ENCODE peak calls at places on chromosomes 1 and 21, in eight cellular contexts. One of them, this sample, is unnamed.
A peak's percentile ranks its signal among the peaks of the same experiment; 100 is the strongest.

GRCh38 chr1:81832573-81832972 is 31.8 kb downstream of the ADGRL2 start:
- DNase-seq in lower leg skin: no peak
- DNase-seq in left ventricle myocardium inferior: no peak
- DNase-seq in RWPE1: no peak
- DNase-seq in fibroblast of the aortic adventitia: peak; percentile 91
- DNase-seq in GM10248: no peak
- DNase-seq in AG10803: peak; percentile 46
- DNase-seq in cardiac muscle cell: peak; percentile 81
- DNase-seq in this sample: no peak

GRCh38 chr1:39395357-39395831 is 96.0 kb upstream of the BMP8A start:
- DNase-seq in AG10803: peak; percentile 84
- DNase-seq in fibroblast of the aortic adventitia: peak; percentile 80
- DNase-seq in cardiac muscle cell: peak; percentile 78
- DNase-seq in lower leg skin: no peak
- DNase-seq in GM10248: no peak
- DNase-seq in left ventricle myocardium inferior: no peak
- DNase-seq in RWPE1: peak; percentile 65
- DNase-seq in this sample: no peak

GRCh38 chr21:10639123-10639522 is 117.7 kb downstream of the TPTE start:
- DNase-seq in fibroblast of the aortic adventitia: no peak
- DNase-seq in lower leg skin: no peak
- DNase-seq in cardiac muscle cell: no peak
- DNase-seq in AG10803: no peak
- DNase-seq in left ventricle myocardium inferior: no peak
- DNase-seq in GM10248: no peak
- DNase-seq in RWPE1: no peak
- DNase-seq in this sample: no peak

GRCh38 chr1:179153217-179153616 is 71.3 kb downstream of the TOR3A start:
- DNase-seq in RWPE1: no peak
- DNase-seq in left ventricle myocardium inferior: no peak
- DNase-seq in fibroblast of the aortic adventitia: peak; percentile 61
- DNase-seq in lower leg skin: no peak
- DNase-seq in GM10248: no peak
- DNase-seq in cardiac muscle cell: no peak
- DNase-seq in AG10803: peak; percentile 47
- DNase-seq in this sample: peak; percentile 39

GRCh38 chr1:90716552-90717355 is at the start of gene BARHL2:
- DNase-seq in cardiac muscle cell: no peak
- DNase-seq in RWPE1: no peak
- DNase-seq in GM10248: no peak
- DNase-seq in lower leg skin: no peak
- DNase-seq in AG10803: no peak
- DNase-seq in left ventricle myocardium inferior: no peak
- DNase-seq in fibroblast of the aortic adventitia: no peak
- DNase-seq in this sample: no peak

GRCh38 chr21:29332461-29333354 is 34.0 kb downstream of the BACH1 start:
- DNase-seq in cardiac muscle cell: peak; percentile 57
- DNase-seq in lower leg skin: no peak
- DNase-seq in left ventricle myocardium inferior: no peak
- DNase-seq in RWPE1: no peak
- DNase-seq in AG10803: peak; percentile 30
- DNase-seq in fibroblast of the aortic adventitia: peak; percentile 41
- DNase-seq in GM10248: no peak
- DNase-seq in this sample: peak; percentile 64

GRCh38 chr1:184878602-184879001 is 95.7 kb downstream of the NIBAN1 start:
- DNase-seq in left ventricle myocardium inferior: no peak
- DNase-seq in fibroblast of the aortic adventitia: no peak
- DNase-seq in lower leg skin: no peak
- DNase-seq in GM10248: no peak
- DNase-seq in cardiac muscle cell: no peak
- DNase-seq in RWPE1: no peak
- DNase-seq in AG10803: no peak
- DNase-seq in this sample: no peak

GRCh38 chr21:35525443-35525842 is 476.3 kb upstream of the RUNX1 start:
- DNase-seq in RWPE1: peak; percentile 11
- DNase-seq in fibroblast of the aortic adventitia: peak; percentile 9
- DNase-seq in left ventricle myocardium inferior: no peak
- DNase-seq in lower leg skin: no peak
- DNase-seq in AG10803: no peak
- DNase-seq in cardiac muscle cell: no peak
- DNase-seq in GM10248: no peak
- DNase-seq in this sample: no peak

GRCh38 chr1:68994096-68994495 is 497.2 kb upstream of the DEPDC1 start:
- DNase-seq in left ventricle myocardium inferior: no peak
- DNase-seq in GM10248: no peak
- DNase-seq in fibroblast of the aortic adventitia: no peak
- DNase-seq in AG10803: no peak
- DNase-seq in cardiac muscle cell: no peak
- DNase-seq in lower leg skin: no peak
- DNase-seq in RWPE1: no peak
- DNase-seq in this sample: no peak

GRCh38 chr21:41605178-41605933 is 97.4 kb upstream of the TMPRSS2 start:
- DNase-seq in RWPE1: no peak
- DNase-seq in fibroblast of the aortic adventitia: no peak
- DNase-seq in cardiac muscle cell: no peak
- DNase-seq in lower leg skin: no peak
- DNase-seq in AG10803: no peak
- DNase-seq in GM10248: no peak
- DNase-seq in left ventricle myocardium inferior: no peak
- DNase-seq in this sample: no peak

GRCh38 chr1:25813734-25814471 is 5.9 kb upstream of the MTFR1L start:
- DNase-seq in fibroblast of the aortic adventitia: no peak
- DNase-seq in RWPE1: no peak
- DNase-seq in cardiac muscle cell: no peak
- DNase-seq in GM10248: no peak
- DNase-seq in left ventricle myocardium inferior: no peak
- DNase-seq in lower leg skin: no peak
- DNase-seq in AG10803: no peak
- DNase-seq in this sample: peak; percentile 11
- TF ChIP-seq CTCF in fibroblast of the aortic adventitia: no peak
- TF ChIP-seq CTCF in RWPE1: no peak
- TF ChIP-seq CTCF in cardiac muscle cell: no peak
- TF ChIP-seq CTCF in GM10248: peak; percentile 17
- TF ChIP-seq CTCF in left ventricle myocardium inferior: no peak
- TF ChIP-seq CTCF in lower leg skin: no peak
- TF ChIP-seq CTCF in AG10803: no peak
- TF ChIP-seq CTCF in this sample: no peak

DNA sequence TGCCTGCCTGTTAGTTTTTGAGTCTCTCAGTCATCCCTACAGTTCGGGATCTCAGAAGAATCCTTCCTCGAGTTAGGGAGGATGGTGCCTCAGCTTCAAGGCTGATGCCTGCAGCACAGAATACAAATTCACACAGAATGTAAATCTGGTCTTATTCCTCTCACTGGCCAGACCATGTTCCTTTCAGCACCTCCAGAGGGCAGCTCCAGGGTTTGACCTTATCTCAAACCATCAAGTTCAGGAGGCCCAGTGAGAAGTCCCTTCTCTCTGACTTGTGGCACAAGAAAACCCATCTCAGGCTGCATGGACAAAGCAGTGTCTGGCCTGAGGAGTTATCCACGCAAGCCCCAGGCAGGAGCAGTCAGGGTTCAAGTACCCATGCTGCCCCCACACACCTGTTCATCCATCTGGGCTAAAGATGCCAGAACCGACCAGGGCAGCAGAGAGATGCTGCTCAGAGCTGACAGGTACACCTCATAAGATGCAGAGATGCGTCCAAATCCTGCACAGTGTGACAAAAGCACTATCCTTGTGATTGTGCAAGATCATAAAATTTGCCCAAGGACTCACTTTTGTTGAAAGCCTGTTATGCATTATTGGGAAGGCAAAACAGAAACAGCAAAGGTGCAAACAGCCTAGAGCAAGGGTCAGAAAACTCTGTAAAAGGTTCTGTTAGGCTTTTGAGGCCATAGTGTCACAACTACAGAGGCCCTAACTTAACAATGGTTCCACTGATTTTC is 49.8 kb downstream of the BCAR3 start:
- DNase-seq in left ventricle myocardium inferior: no peak
- DNase-seq in GM10248: peak; percentile 34
- DNase-seq in lower leg skin: no peak
- DNase-seq in RWPE1: no peak
- DNase-seq in cardiac muscle cell: peak; percentile 37
- DNase-seq in AG10803: no peak
- DNase-seq in fibroblast of the aortic adventitia: no peak
- DNase-seq in this sample: no peak
- TF ChIP-seq CTCF in left ventricle myocardium inferior: peak; percentile 45
- TF ChIP-seq CTCF in GM10248: peak; percentile 48
- TF ChIP-seq CTCF in lower leg skin: no peak
- TF ChIP-seq CTCF in RWPE1: no peak
- TF ChIP-seq CTCF in cardiac muscle cell: peak; percentile 27
- TF ChIP-seq CTCF in AG10803: peak; percentile 48
- TF ChIP-seq CTCF in fibroblast of the aortic adventitia: peak; percentile 33
- TF ChIP-seq CTCF in this sample: no peak

GRCh38 chr1:46742069-46742468 is 23.2 kb upstream of the EFCAB14 start:
- DNase-seq in GM10248: no peak
- DNase-seq in lower leg skin: no peak
- DNase-seq in AG10803: no peak
- DNase-seq in RWPE1: no peak
- DNase-seq in cardiac muscle cell: no peak
- DNase-seq in left ventricle myocardium inferior: no peak
- DNase-seq in fibroblast of the aortic adventitia: no peak
- DNase-seq in this sample: no peak

GRCh38 chr1:46749921-46750404 is 31.0 kb upstream of the EFCAB14 start:
- DNase-seq in fibroblast of the aortic adventitia: peak; percentile 26
- DNase-seq in cardiac muscle cell: peak; percentile 13
- DNase-seq in GM10248: no peak
- DNase-seq in AG10803: no peak
- DNase-seq in RWPE1: peak; percentile 34
- DNase-seq in left ventricle myocardium inferior: peak; percentile 58
- DNase-seq in lower leg skin: peak; percentile 81
- DNase-seq in this sample: peak; percentile 47

GRCh38 chr1:46749403-46749802 is 30.5 kb upstream of the EFCAB14 start:
- DNase-seq in AG10803: no peak
- DNase-seq in RWPE1: peak; percentile 20
- DNase-seq in fibroblast of the aortic adventitia: no peak
- DNase-seq in cardiac muscle cell: no peak
- DNase-seq in GM10248: no peak
- DNase-seq in lower leg skin: no peak
- DNase-seq in left ventricle myocardium inferior: no peak
- DNase-seq in this sample: no peak

GRCh38 chr1:46747683-46748288 is 28.9 kb upstream of the EFCAB14 start:
- DNase-seq in lower leg skin: peak; percentile 66
- DNase-seq in AG10803: peak; percentile 44
- DNase-seq in GM10248: peak; percentile 20
- DNase-seq in left ventricle myocardium inferior: no peak
- DNase-seq in cardiac muscle cell: peak; percentile 71
- DNase-seq in fibroblast of the aortic adventitia: peak; percentile 47
- DNase-seq in RWPE1: peak; percentile 82
- DNase-seq in this sample: peak; percentile 27
- TF ChIP-seq CTCF in lower leg skin: no peak
- TF ChIP-seq CTCF in AG10803: peak; percentile 65
- TF ChIP-seq CTCF in GM10248: no peak
- TF ChIP-seq CTCF in left ventricle myocardium inferior: peak; percentile 88
- TF ChIP-seq CTCF in cardiac muscle cell: peak; percentile 80
- TF ChIP-seq CTCF in fibroblast of the aortic adventitia: peak; percentile 65
- TF ChIP-seq CTCF in RWPE1: peak; percentile 45
- TF ChIP-seq CTCF in this sample: peak; percentile 51

GRCh38 chr1:20165522-20165951 is 20.4 kb upstream of the UBXN10 start:
- DNase-seq in lower leg skin: no peak
- DNase-seq in cardiac muscle cell: peak; percentile 35
- DNase-seq in left ventricle myocardium inferior: no peak
- DNase-seq in AG10803: no peak
- DNase-seq in fibroblast of the aortic adventitia: no peak
- DNase-seq in GM10248: peak; percentile 61
- DNase-seq in RWPE1: peak; percentile 40
- DNase-seq in this sample: no peak
- TF ChIP-seq CTCF in lower leg skin: no peak
- TF ChIP-seq CTCF in cardiac muscle cell: peak; percentile 55
- TF ChIP-seq CTCF in left ventricle myocardium inferior: peak; percentile 26
- TF ChIP-seq CTCF in AG10803: peak; percentile 33
- TF ChIP-seq CTCF in fibroblast of the aortic adventitia: peak; percentile 36
- TF ChIP-seq CTCF in GM10248: peak; percentile 30
- TF ChIP-seq CTCF in RWPE1: no peak
- TF ChIP-seq CTCF in this sample: no peak

GRCh38 chr1:7224644-7225043 is 439.4 kb downstream of the CAMTA1 start:
- DNase-seq in left ventricle myocardium inferior: no peak
- DNase-seq in lower leg skin: peak; percentile 10
- DNase-seq in GM10248: no peak
- DNase-seq in RWPE1: no peak
- DNase-seq in fibroblast of the aortic adventitia: no peak
- DNase-seq in AG10803: no peak
- DNase-seq in cardiac muscle cell: peak; percentile 12
- DNase-seq in this sample: no peak
- TF ChIP-seq CTCF in left ventricle myocardium inferior: peak; percentile 41
- TF ChIP-seq CTCF in lower leg skin: no peak
- TF ChIP-seq CTCF in GM10248: no peak
- TF ChIP-seq CTCF in RWPE1: no peak
- TF ChIP-seq CTCF in fibroblast of the aortic adventitia: no peak
- TF ChIP-seq CTCF in AG10803: no peak
- TF ChIP-seq CTCF in cardiac muscle cell: peak; percentile 19
- TF ChIP-seq CTCF in this sample: no peak

DNA sequence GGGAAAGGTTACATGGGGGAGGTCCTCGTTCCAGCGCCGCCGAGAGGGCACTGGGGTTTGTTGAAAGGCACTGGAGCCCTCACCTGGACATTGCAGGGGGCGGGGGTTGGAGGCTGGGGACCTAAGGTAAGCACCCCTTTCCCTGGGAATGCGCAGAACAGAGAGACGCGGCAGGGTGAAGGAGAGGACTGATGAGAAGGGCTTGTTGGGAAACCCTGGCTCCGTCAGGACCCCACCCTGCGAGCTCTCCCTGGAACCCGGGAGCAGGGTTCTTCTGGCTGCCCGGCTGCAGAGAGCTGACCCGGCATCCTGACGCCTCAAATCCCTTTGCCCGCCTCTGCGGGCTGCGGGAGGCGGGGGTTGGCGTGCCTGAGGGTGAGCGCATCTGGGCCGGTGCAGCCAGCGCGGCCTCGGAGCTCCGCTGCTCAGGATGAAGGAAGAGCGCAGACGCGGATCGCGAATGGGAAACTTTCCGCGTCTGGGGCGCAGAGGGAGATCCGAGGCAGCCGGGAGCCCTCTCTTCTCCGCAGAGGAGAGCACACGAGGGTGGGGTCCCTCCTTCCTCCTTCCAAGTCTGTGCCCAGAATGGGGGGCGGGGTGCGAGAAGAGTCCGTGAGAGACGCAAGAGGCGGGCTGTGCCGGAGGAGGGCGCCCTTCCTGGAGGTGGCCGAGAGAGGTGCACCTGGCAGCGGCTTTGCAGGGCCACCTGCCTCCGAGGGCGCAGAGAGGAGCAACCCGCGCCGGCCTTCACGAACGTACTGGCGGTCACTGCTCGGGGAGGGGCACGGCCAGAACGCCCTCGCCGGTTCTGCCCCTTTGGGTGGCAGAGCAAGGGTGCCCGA is 2.4 kb downstream of the IGSF21 start:
- DNase-seq in RWPE1: no peak
- DNase-seq in lower leg skin: peak; percentile 29
- DNase-seq in cardiac muscle cell: no peak
- DNase-seq in left ventricle myocardium inferior: peak; percentile 39
- DNase-seq in AG10803: peak; percentile 9
- DNase-seq in fibroblast of the aortic adventitia: no peak
- DNase-seq in GM10248: no peak
- DNase-seq in this sample: peak; percentile 2
- TF ChIP-seq CTCF in RWPE1: no peak
- TF ChIP-seq CTCF in lower leg skin: no peak
- TF ChIP-seq CTCF in cardiac muscle cell: no peak
- TF ChIP-seq CTCF in left ventricle myocardium inferior: peak; percentile 23
- TF ChIP-seq CTCF in AG10803: no peak
- TF ChIP-seq CTCF in fibroblast of the aortic adventitia: no peak
- TF ChIP-seq CTCF in GM10248: no peak
- TF ChIP-seq CTCF in this sample: no peak

This sample was measured in gastrocnemius medialis.